ENCODE peak calls at places on chromosomes 13 and 19, in seven cellular contexts. M is stimulated activated CD4-positive, alpha-beta T cell treated with anti-CD3 and anti-CD28 coated beads, Interleukin-1b, Interleukin-23, amount 100 ng/mL, for 1 hour; P is NCI-H460; T is NCI-H1105; V is WERI-Rb-1; J is fibroblast of the conjunctiva; E is activated CD8-positive, alpha-beta memory T cell treated with anti-CD3 and anti-CD28 coated beads, Interleukin-2, amount 50 U/mL, for 48 hours. Z is an unnamed sample.

GRCh38 chr13:64164435-64164834 is 2748.8 kb upstream of the PCDH20 start:
- DNase-seq in M (no peak), P (no peak), T (no peak), V (peak), J (no peak), E (no peak), Z (no peak)

GRCh38 chr19:843180-843835 is 2.5 kb downstream of the PRTN3 start:
- DNase-seq in M (no peak), P (no peak), T (no peak), V (peak), J (no peak), E (no peak), Z (no peak)

GRCh38 chr13:48772908-48773307 is 119.2 kb downstream of the CYSLTR2 start:
- DNase-seq in M (no peak), P (no peak), T (no peak), V (no peak), J (no peak), E (no peak), Z (no peak)

GRCh38 chr19:41785653-41786052 is 10.7 kb upstream of the CEACAM3 start:
- DNase-seq in M (peak), P (peak), T (peak), V (peak), J (peak), E (peak), Z (no peak)

GRCh38 chr13:39855236-39855635 is 199.8 kb downstream of the COG6 start:
- DNase-seq in M (no peak), P (no peak), T (no peak), V (no peak), J (no peak), E (no peak), Z (no peak)

GRCh38 chr19:34712606-34713261 is 21.3 kb upstream of the ZNF181 start:
- DNase-seq in M (no peak), P (peak), T (peak), V (peak), J (peak), E (no peak), Z (no peak)

GRCh38 chr19:18289471-18290066 is 8.1 kb upstream of the JUND start:
- DNase-seq in M (no peak), P (no peak), T (no peak), V (no peak), J (no peak), E (no peak), Z (no peak)

GRCh38 chr19:4550479-4551050 is 8.9 kb downstream of the SEMA6B start:
- DNase-seq in M (no peak), P (no peak), T (no peak), V (no peak), J (no peak), E (no peak), Z (no peak)

GRCh38 chr13:71864094-71864980 is 2.7 kb downstream of the DACH1 start:
- DNase-seq in M (no peak), P (no peak), T (no peak), V (peak), J (no peak), E (peak), Z (peak)

GRCh38 chr13:109144693-109145437 is 515.5 kb downstream of the MYO16 start:
- DNase-seq in M (no peak), P (no peak), T (no peak), V (no peak), J (no peak), E (no peak), Z (no peak)

GRCh38 chr19:50718255-50719118 is 1.1 kb downstream of the SHANK1 start:
- DNase-seq in M (no peak), P (no peak), T (no peak), V (no peak), J (no peak), E (no peak), Z (no peak)

GRCh38 chr13:73618275-73618865 is 515.8 kb downstream of the KLF12 start:
- DNase-seq in M (no peak), P (no peak), T (no peak), V (no peak), J (no peak), E (no peak), Z (no peak)

GRCh38 chr13:79490846-79491245 is 9.9 kb downstream of the NDFIP2 start:
- DNase-seq in M (no peak), P (no peak), T (no peak), V (no peak), J (no peak), E (no peak), Z (no peak)

GRCh38 chr13:30463820-30464495 is 1.8 kb downstream of the HMGB1 start:
- DNase-seq in M (peak), P (no peak), T (no peak), V (no peak), J (no peak), E (peak), Z (no peak)

GRCh38 chr19:14473073-14473790 is 1.9 kb downstream of the PTGER1 start:
- DNase-seq in M (no peak), P (no peak), T (no peak), V (no peak), J (no peak), E (no peak), Z (no peak)

GRCh38 chr13:29922896-29923295 is 72.5 kb upstream of the UBL3 start:
- DNase-seq in M (no peak), P (no peak), T (no peak), V (no peak), J (no peak), E (peak), Z (no peak)

GRCh38 chr13:30638301-30638700 is 20.6 kb downstream of the USPL1 start:
- DNase-seq in M (no peak), P (no peak), T (no peak), V (no peak), J (no peak), E (no peak), Z (no peak)

GRCh38 chr13:67369895-67370660 is 139.9 kb upstream of the PCDH9 start:
- DNase-seq in M (no peak), P (no peak), T (no peak), V (no peak), J (peak), E (no peak), Z (no peak)

GRCh38 chr13:37360556-37360955 is 238.0 kb downstream of the POSTN start:
- DNase-seq in M (no peak), P (no peak), T (no peak), V (no peak), J (no peak), E (no peak), Z (no peak)

Z was measured in cardiac septum.